ENCODE peak calls at places on chromosomes 11 and 22, in seven cellular contexts. D is uterus, U is WERI-Rb-1, S is choroid plexus epithelial cell, I is neural progenitor cell, X is esophagus squamous epithelium, Q is Peyer's patch. Y is an unnamed sample.
A peak's percentile ranks its signal among the peaks of the same experiment; 100 is the strongest.

GRCh38 chr11:80651004-80651403 is 1210.2 kb upstream of the TENM4 start:
- DNase-seq in D (no peak), U (no peak), S (no peak), I (no peak), X (no peak), Q (no peak), Y (no peak)

GRCh38 chr22:39448205-39449054 is 8.4 kb upstream of the MGAT3 start:
- DNase-seq in D (no peak), U (no peak), S (no peak), I (no peak), X (no peak), Q (no peak), Y (no peak)

GRCh38 chr22:23356094-23356493 is 175.8 kb downstream of the BCR start:
- DNase-seq in D (no peak), U (no peak), S (no peak), I (no peak), X (no peak), Q (no peak), Y (no peak)

GRCh38 chr11:79236541-79236971 is 204.3 kb downstream of the TENM4 start:
- DNase-seq in D (no peak), U (no peak), S (peak; percentile 93), I (peak; percentile 10), X (no peak), Q (no peak), Y (peak; percentile 71)

GRCh38 chr11:65793625-65794400 is 7.0 kb downstream of the OVOL1 start:
- DNase-seq in D (no peak), U (no peak), S (no peak), I (no peak), X (no peak), Q (no peak), Y (no peak)

GRCh38 chr11:120931057-120931779 is 92.7 kb upstream of the TBCEL start:
- DNase-seq in D (no peak), U (no peak), S (no peak), I (no peak), X (no peak), Q (no peak), Y (no peak)

GRCh38 chr22:21926728-21927127 is 25.9 kb downstream of the PPM1F start:
- DNase-seq in D (no peak), U (no peak), S (no peak), I (no peak), X (no peak), Q (no peak), Y (no peak)

GRCh38 chr22:49633010-49633324 is 194.7 kb downstream of the BRD1 start:
- DNase-seq in D (no peak), U (peak; percentile 46), S (no peak), I (peak; percentile 68), X (no peak), Q (no peak), Y (no peak)

GRCh38 chr11:70471254-70471653 is 72.9 kb downstream of the CTTN start:
- DNase-seq in D (no peak), U (peak; percentile 62), S (peak; percentile 39), I (peak; percentile 78), X (no peak), Q (no peak), Y (peak; percentile 48)

GRCh38 chr11:33912405-33913361 is 20.8 kb upstream of the LMO2 start:
- DNase-seq in D (no peak), U (no peak), S (peak; percentile 95), I (peak; percentile 63), X (no peak), Q (no peak), Y (peak; percentile 93)

GRCh38 chr11:106495046-106495445 is 417.6 kb downstream of the AASDHPPT start:
- DNase-seq in D (no peak), U (no peak), S (peak; percentile 23), I (no peak), X (no peak), Q (no peak), Y (no peak)

GRCh38 chr11:72422414-72422813 is 11.9 kb downstream of the CLPB start:
- DNase-seq in D (no peak), U (no peak), S (no peak), I (no peak), X (no peak), Q (no peak), Y (no peak)

GRCh38 chr11:88179141-88179540 is 3.9 kb upstream of the RAB38 start:
- DNase-seq in D (no peak), U (no peak), S (peak; percentile 72), I (no peak), X (no peak), Q (no peak), Y (peak; percentile 71)

GRCh38 chr11:2827256-2827655 is 58.3 kb downstream of the CDKN1C start:
- DNase-seq in D (no peak), U (no peak), S (no peak), I (no peak), X (no peak), Q (no peak), Y (no peak)

GRCh38 chr11:85974126-85974525 is 94.8 kb downstream of the PICALM start:
- DNase-seq in D (no peak), U (no peak), S (peak; percentile 80), I (no peak), X (no peak), Q (no peak), Y (peak; percentile 80)

GRCh38 chr11:85976525-85976924 is 92.4 kb downstream of the PICALM start:
- DNase-seq in D (no peak), U (no peak), S (no peak), I (no peak), X (no peak), Q (no peak), Y (no peak)

GRCh38 chr11:85977751-85978160 is 91.1 kb downstream of the PICALM start:
- DNase-seq in D (no peak), U (no peak), S (no peak), I (no peak), X (no peak), Q (no peak), Y (peak; percentile 24)
- H3K4me3 ChIP-seq in D (no peak overlapping the region), U (no peak overlapping the region), S (no peak overlapping the region), I (no peak overlapping the region), X (no peak overlapping the region), Q (no peak overlapping the region), Y (no peak overlapping the region)

DNA sequence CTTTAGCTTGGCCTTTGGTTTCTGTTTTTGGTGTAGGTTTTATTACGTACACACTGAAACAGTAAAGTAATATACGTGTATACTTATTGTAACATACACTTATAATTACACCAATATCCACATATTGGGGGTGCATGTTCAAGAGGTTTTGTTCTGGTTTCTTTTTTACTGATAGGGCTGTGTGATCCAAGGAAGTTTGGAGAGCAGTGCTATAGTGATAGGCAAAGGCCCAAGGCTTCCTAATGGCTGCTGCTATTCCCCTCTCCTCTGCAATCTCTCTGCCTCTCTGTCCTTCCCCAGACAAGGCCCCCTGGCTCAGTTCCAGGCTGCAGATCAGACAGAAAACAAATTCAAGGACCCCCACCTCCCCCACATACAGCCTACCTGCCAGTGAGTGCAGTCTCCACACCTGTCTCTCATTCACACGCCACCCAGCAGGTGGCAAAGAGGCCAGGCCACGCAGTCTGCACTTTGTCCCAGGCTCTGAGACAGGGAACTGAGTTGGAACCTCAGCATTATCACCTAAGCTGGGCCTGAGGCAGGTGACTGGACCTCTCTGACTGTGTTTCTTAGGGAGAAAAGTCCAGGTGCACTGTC is 15.1 kb downstream of the TMEM184B start:
- DNase-seq in D (no peak), U (no peak), S (no peak), I (no peak), X (no peak), Q (no peak), Y (peak; percentile 11)
- TF ChIP-seq CTCF in D (no peak), U (no peak), S (no peak), I (no peak), X (no peak), Q (peak; percentile 59), Y (no peak)

GRCh38 chr11:16926868-16927267 is 87.3 kb downstream of the PLEKHA7 start:
- DNase-seq in D (no peak), U (no peak), S (no peak), I (peak; percentile 41), X (no peak), Q (no peak), Y (no peak)

GRCh38 chr11:16923987-16924386 is 90.2 kb downstream of the PLEKHA7 start:
- DNase-seq in D (no peak), U (no peak), S (no peak), I (no peak), X (no peak), Q (no peak), Y (no peak)

GRCh38 chr11:16924826-16925494 is 89.3 kb downstream of the PLEKHA7 start:
- DNase-seq in D (peak; percentile 23), U (no peak), S (peak; percentile 43), I (peak; percentile 72), X (no peak), Q (no peak), Y (peak; percentile 53)

GRCh38 chr11:16924462-16924825 is 89.8 kb downstream of the PLEKHA7 start:
- DNase-seq in D (no peak), U (no peak), S (no peak), I (no peak), X (no peak), Q (no peak), Y (no peak)

DNA sequence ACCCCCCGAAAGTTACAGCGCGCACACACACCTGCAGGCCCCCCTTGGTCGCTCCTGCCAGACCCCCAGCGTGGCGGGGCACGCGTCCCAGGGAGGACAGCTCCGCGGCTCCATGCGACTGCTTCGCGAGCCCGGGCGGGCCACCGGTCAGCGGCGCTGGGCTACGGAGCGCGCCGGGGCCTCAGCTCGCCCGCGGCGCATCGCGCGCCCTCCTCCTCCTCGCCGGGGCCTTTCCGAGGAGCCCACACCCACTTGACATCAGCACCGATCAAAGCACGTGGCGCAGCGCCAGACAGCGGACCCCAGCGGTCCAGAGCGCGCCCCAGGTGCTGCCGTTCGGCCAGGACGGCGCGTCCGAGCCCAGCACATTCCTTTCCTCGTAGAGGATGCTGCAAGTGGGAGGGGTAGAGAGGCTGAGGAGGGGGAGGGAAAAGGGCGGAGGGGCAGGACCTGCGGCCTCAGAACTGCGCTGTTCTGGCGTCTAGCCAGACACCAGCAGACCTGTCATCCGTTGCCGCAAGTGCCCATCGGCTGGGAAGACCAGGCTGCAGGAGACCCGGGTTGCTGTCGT is 88.6 kb downstream of the PLEKHA7 start:
- DNase-seq in D (peak; percentile 18), U (no peak), S (peak; percentile 21), I (peak; percentile 91), X (no peak), Q (no peak), Y (peak; percentile 58)
- H3K4me3 ChIP-seq in D (peak overlapping the region; percentile 44), U (no peak overlapping the region), S (peak overlapping the region; percentile 38), I (peak overlapping the region; percentile 65), X (peak overlapping the region; percentile 68), Q (peak overlapping the region; percentile 63), Y (peak overlapping the region; percentile 41)

DNA sequence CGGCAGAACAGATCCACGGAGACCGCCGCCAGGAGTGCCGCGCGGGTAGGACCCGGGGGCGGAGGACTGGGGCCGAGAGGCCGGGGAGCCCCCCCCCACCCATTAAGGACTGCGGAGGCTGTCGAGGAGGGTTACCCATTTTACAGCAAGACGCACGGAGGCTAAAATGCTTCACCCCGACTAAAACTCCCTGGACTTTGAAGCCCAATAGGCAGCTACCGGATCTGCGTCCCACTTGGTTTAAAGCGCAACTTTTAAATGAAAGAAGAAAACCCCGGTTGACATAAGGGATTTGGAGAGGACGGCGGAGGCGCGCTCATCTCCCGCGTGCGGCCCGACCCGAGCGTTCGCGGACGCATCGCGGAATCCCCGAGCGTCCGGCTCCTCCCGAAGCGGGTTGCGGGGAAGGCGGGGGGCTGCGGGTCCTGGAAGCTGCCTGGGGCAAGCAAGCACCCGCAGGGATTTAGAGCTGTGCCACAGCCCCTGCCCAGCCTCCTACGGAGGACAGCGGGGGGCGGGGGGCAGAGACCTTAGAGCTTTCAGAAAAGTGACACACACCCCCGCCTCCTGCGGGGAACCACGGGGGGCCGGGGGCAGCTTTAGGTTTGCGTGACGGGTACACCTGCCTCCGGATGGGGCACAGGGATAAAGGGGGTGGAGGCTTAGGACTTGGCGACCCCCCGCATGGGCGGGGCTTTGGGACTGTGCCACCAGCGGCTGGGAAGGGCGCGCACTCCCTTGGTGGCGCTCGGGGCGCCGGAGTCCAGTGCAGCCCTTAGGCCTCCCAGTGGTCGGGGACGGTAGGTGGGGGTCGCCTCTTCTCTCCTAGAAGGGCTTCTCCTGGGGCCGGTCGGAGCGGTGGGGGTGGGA is 761 bp upstream of the CELSR1 start:
- DNase-seq in D (no peak), U (peak; percentile 58), S (peak; percentile 52), I (peak; percentile 79), X (no peak), Q (no peak), Y (peak; percentile 43)
- TF ChIP-seq CTCF in D (no peak), U (peak; percentile 60), S (peak; percentile 16), I (peak; percentile 51), X (no peak), Q (no peak), Y (peak; percentile 10)